ENCODE peak calls at places on chromosome 7, in five cellular contexts. U, S, C, B and K are unnamed samples.

GRCh38 chr7:1240296-1240820 is 7.7 kb downstream of the UNCX start:
- DNase-seq in S (no peak), B (no peak), U (no peak), C (no peak), K (no peak)

GRCh38 chr7:51315393-51316261 is 982 bp downstream of the COBL start:
- DNase-seq in B (no peak), S (no peak), C (peak), U (peak), K (peak)

GRCh38 chr7:143126146-143126545 is 5.7 kb upstream of the PIP start:
- DNase-seq in U (no peak), B (no peak), S (no peak), C (no peak), K (no peak)

GRCh38 chr7:130065500-130066152 is 4.7 kb upstream of the KLHDC10 start:
- DNase-seq in U (no peak), B (no peak), C (no peak), S (no peak), K (no peak)

GRCh38 chr7:27199820-27200760 is at the start of gene HOXA13:
- DNase-seq in U (peak), S (no peak), B (no peak), C (peak), K (no peak)

GRCh38 chr7:16345979-16346958 is 75.1 kb downstream of the CRPPA start:
- DNase-seq in C (no peak), B (no peak), S (no peak), U (no peak), K (no peak)

GRCh38 chr7:151756076-151756731 is 120.7 kb downstream of the PRKAG2 start:
- DNase-seq in B (peak), U (no peak), C (no peak), S (peak), K (no peak)

GRCh38 chr7:50502001-50502684 is 52.0 kb upstream of the FIGNL1 start:
- DNase-seq in C (no peak), U (no peak), B (no peak), S (no peak), K (no peak)

GRCh38 chr7:12865593-12865992 is 178.2 kb downstream of the ARL4A start:
- DNase-seq in U (no peak), S (no peak), C (no peak), B (no peak), K (no peak)

GRCh38 chr7:117083648-117084047 is 130.3 kb downstream of the ST7 start:
- DNase-seq in B (no peak), C (no peak), U (no peak), S (no peak), K (no peak)

GRCh38 chr7:139046143-139046542 is 10.3 kb upstream of the ZC3HAV1L start:
- DNase-seq in S (no peak), C (no peak), U (no peak), B (no peak), K (no peak)

GRCh38 chr7:158740657-158741293 is 36.2 kb upstream of the NCAPG2 start:
- DNase-seq in B (no peak), C (no peak), S (no peak), U (no peak), K (no peak)

GRCh38 chr7:25758559-25758958 is 393.4 kb upstream of the NFE2L3 start:
- DNase-seq in C (peak), U (no peak), B (no peak), S (no peak), K (no peak)

GRCh38 chr7:27186450-27187157 is 1.6 kb upstream of the HOXA11 start:
- DNase-seq in U (peak), C (no peak), S (no peak), B (no peak), K (no peak)

GRCh38 chr7:44367475-44368030 is 42.2 kb upstream of the CAMK2B start:
- DNase-seq in S (peak), U (peak), C (no peak), B (no peak), K (no peak)

GRCh38 chr7:1241510-1242128 is 8.9 kb downstream of the UNCX start:
- DNase-seq in S (peak), U (no peak), B (no peak), C (no peak), K (no peak)

GRCh38 chr7:155513543-155514285 is 32.6 kb downstream of the CNPY1 start:
- DNase-seq in C (no peak), U (no peak), B (no peak), S (no peak), K (no peak)

GRCh38 chr7:55335786-55336185 is 29.4 kb upstream of the LANCL2 start:
- DNase-seq in U (no peak), C (no peak), S (no peak), B (no peak), K (no peak)

GRCh38 chr7:18363751-18364402 is 131.7 kb upstream of the HDAC9 start:
- DNase-seq in B (no peak), C (no peak), S (no peak), U (no peak), K (no peak)

GRCh38 chr7:94434031-94434430 is 39.3 kb downstream of the COL1A2 start:
- DNase-seq in S (no peak), U (no peak), C (no peak), B (no peak), K (no peak)

GRCh38 chr7:128266891-128267839 is 26.1 kb downstream of the LEP start:
- DNase-seq in S (no peak), U (peak), B (no peak), C (peak), K (no peak)
- TF ChIP-seq CTCF in S (peak), U (peak), B (no peak), C (peak), K (no peak)

DNA sequence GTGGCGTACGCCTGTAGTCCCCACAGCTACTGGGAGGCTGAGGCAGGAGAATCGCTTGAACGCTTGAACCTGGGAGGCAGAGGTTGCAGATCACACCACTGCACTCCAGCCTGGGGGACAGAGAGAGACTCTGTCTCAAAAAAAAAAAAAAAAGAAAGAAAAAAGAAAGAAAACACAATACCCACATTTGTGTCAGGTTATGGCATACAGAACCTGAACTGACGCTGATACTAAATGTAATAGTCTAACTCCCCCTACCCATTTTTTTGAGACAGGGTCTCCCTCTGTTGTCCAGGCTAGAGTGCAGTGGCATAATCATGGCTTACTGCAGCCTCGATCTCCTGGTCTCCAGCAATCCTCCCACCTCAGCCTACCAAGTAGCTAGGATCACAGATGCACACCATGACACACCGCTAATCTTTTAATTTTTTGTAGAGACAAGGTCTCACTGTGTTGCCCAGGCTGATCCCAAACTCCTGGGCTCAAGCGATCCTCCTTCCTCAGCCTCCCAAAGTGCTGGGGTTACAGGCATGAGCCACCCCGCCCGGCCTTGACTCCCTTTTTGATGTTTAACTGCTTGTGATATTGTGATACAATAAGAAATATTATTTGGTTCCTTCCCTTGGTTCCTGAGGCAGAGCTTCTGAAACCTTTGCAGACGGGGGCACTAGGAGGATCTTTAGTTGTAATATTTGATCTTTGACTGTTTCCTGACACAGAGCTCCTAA is 6.5 kb upstream of the MMD2 start:
- DNase-seq in U (no peak), B (no peak), S (no peak), C (no peak), K (no peak)
- TF ChIP-seq CTCF in U (no peak), B (no peak), S (no peak), C (no peak), K (no peak)

GRCh38 chr7:133857376-133858119 is 269.6 kb upstream of the LRGUK start:
- DNase-seq in B (no peak), C (no peak), U (no peak), S (peak), K (no peak)

GRCh38 chr7:133850497-133851070 is 276.6 kb upstream of the LRGUK start:
- DNase-seq in B (no peak), C (no peak), S (no peak), U (no peak), K (no peak)

GRCh38 chr7:133851416-133851815 is 275.7 kb upstream of the LRGUK start:
- DNase-seq in U (no peak), B (no peak), C (no peak), S (no peak), K (no peak)

GRCh38 chr7:133854739-133855138 is 272.4 kb upstream of the LRGUK start:
- DNase-seq in B (peak), S (no peak), U (no peak), C (peak), K (peak)

DNA sequence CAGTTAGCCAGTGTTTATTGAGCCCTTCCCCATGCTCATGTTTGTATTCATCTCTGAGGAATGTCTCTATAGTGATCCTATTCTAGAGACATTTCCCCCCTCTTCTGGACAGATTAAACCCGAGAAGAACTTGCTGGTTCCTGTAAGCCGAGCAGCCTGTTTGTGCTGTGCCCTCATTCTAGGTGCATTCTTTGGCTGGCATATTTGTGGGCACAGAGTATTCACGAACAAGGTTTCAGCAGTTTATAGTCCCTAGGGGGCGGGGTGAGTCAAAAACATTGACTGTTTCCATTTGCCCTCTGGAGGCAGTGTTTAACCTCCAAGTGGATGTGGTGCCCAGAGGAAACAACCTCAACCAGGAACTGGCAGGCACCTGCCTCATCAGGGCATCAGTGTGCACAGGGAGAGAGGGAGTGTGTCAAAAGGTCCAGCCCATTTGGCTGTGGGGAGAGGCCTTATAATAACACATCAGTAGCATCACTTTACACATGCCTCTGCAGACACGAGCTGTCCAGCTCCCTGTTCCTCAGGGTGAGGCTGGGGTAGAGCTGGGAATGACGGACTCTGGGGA is 273.3 kb upstream of the LRGUK start:
- DNase-seq in U (peak), S (no peak), B (peak), C (peak), K (peak)
- TF ChIP-seq CTCF in U (peak), S (peak), B (peak), C (peak), K (peak)

DNA sequence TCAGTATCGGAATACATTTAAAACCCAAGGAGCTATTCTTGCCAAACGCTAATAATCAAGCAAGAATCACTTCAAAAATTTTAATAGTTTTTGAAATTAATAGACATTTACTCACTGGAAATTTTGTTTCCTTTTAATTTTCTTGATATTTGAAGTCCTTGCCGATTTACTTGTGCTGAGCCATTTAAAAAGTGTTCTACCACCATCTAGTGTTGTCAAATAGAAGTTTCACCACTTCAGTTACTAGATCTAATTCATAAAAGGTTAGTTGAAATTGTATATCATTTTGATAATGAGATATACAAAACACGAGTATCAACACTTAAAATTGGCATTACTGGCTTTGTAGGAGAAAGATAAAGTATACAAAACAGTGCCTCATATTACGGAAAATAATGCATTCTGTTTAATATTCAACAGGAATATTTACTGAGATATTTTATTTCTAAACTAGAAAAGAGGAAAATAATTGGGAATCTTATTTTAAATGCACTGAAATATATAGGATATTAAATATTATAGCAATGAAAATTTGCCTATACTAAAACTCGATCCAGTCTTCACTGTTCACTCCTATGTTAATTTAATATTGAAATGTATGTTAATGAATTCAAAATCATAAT is 664.8 kb upstream of the SEMA3D start:
- DNase-seq in B (no peak), C (peak), U (no peak), S (no peak), K (no peak)
- TF ChIP-seq CTCF in B (no peak), C (peak), U (peak), S (peak), K (no peak)

DNA sequence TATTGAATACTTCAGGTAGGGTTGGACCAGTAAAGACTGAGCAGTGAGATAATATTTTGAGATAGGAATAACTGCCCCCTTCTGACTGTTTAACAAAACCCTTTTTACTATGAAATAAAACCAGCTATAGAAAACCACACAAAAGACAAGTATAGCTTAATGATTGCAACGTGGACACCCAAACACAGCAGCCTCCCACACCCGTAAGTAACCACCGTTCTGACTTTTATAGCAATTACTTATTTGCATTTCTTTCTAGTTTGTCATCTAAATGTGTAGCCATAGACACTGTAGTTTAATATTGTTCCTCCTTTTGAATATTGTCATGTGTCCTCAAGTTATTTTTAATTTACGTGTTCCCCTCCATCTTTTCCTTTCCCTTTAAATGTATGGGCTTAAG is 42.9 kb upstream of the SYPL1 start:
- DNase-seq in B (no peak), C (no peak), S (no peak), U (no peak), K (no peak)
- TF ChIP-seq CTCF in B (no peak), C (no peak), S (no peak), U (no peak), K (no peak)

DNA sequence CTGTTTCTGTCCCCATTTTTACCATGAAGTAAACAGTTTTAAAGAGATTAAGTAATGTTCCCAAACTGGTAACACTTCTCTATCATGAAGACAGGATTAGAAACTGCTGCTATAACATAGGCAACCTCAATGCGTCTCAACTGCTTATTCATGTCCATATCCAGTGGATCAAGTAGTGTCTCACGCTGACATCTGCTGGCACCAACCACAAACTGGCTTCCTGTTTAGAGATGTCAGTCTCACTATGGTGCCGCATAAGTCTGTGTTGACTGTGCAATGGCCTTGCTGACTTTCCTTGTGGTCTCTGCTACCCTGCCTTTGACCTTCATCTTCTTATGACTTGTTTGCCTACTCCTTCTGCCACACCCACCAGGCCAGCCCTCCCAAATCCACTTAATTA is 369.6 kb upstream of the DPP6 start:
- DNase-seq in B (no peak), C (no peak), U (no peak), S (no peak), K (no peak)
- TF ChIP-seq CTCF in B (no peak), C (no peak), U (no peak), S (no peak), K (no peak)

DNA sequence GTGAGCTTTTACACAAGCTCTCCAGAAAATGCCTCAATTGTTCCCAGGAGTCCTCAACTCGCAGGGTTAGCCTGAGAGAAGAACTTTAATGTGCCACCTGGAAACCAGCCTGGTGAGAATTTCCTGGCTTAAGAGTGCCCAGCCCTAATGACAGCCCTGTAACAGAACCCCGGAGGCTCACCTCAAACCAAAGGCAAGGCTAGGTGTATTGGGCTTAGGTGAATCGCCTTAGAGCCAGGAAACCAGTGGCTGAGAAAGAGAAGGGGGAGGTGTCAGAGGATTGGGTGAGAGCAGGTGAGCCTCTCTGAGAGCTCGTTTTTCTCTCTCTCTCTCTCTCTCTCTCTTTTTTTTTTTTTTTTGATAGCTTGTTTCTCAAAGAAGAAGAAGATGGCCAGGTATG is 7.3 kb downstream of the OCM2 start:
- DNase-seq in S (no peak), B (no peak), C (no peak), U (no peak), K (no peak)
- TF ChIP-seq CTCF in S (no peak), B (no peak), C (no peak), U (no peak), K (no peak)